ENCODE peak calls at places on chromosomes 2 and 18, in five cellular contexts. K is GM10248, W is SK-N-SH, A is HFFc6, R is fibroblast of lung. X is an unnamed sample.

GRCh38 chr2:139353874-139354273 is 573.7 kb upstream of the NXPH2 start:
- DNase-seq in K (no peak), R (no peak), W (peak; percentile 3), A (no peak), X (no peak)

GRCh38 chr2:26636935-26637334 is 4.2 kb downstream of the CIB4 start:
- DNase-seq in W (no peak), R (no peak), K (no peak), A (no peak), X (no peak)

GRCh38 chr2:79162132-79162531 is 2.6 kb upstream of the REG3A start:
- DNase-seq in K (no peak), R (no peak), W (no peak), A (no peak), X (no peak)

GRCh38 chr2:100818606-100819364 is 1.2 kb upstream of the NPAS2 start:
- DNase-seq in A (peak; percentile 52), R (peak; percentile 91), K (peak; percentile 22), W (peak; percentile 66), X (peak; percentile 74)

GRCh38 chr2:212940816-212941215 is 210.6 kb downstream of the IKZF2 start:
- DNase-seq in R (peak; percentile 60), K (no peak), A (no peak), W (no peak), X (no peak)

GRCh38 chr18:77022116-77022515 is 110.5 kb downstream of the MBP start:
- DNase-seq in K (no peak), W (no peak), R (no peak), A (no peak), X (no peak)

GRCh38 chr2:241941691-241942301 is 72.3 kb downstream of the RTP5 start:
- DNase-seq in W (no peak), A (no peak), R (no peak), K (no peak), X (peak; percentile 55)

GRCh38 chr18:12011962-12012549 is 30.7 kb downstream of the IMPA2 start:
- DNase-seq in K (no peak), A (no peak), W (no peak), R (peak; percentile 79), X (no peak)

GRCh38 chr2:151782378-151783132 is 45.7 kb downstream of the ARL5A start:
- DNase-seq in W (no peak), A (no peak), K (no peak), R (no peak), X (no peak)

GRCh38 chr2:153477641-153478288 is 797 bp downstream of the RPRM start:
- DNase-seq in W (peak; percentile 25), A (no peak), R (no peak), K (peak; percentile 17), X (no peak)

GRCh38 chr2:133674433-133675331 is 106.4 kb upstream of the NCKAP5 start:
- DNase-seq in R (peak; percentile 90), W (no peak), K (no peak), A (peak; percentile 75), X (no peak)

GRCh38 chr2:99940963-99941362 is 201.4 kb downstream of the AFF3 start:
- DNase-seq in R (peak; percentile 42), W (no peak), K (no peak), A (no peak), X (no peak)

GRCh38 chr2:54675738-54676137 is 47.7 kb upstream of the EML6 start:
- DNase-seq in A (no peak), R (no peak), K (no peak), W (no peak), X (no peak)

GRCh38 chr2:94870392-94871225 is 621 bp upstream of the TEKT4 start:
- DNase-seq in W (peak; percentile 45), R (no peak), K (no peak), A (no peak), X (peak; percentile 70)

GRCh38 chr2:177893880-177894279 is 178.7 kb downstream of the PDE11A start:
- DNase-seq in R (no peak), W (no peak), A (no peak), K (no peak), X (no peak)

GRCh38 chr18:51655327-51655698 is 457.8 kb upstream of the MEX3C start:
- DNase-seq in K (peak; percentile 53), A (no peak), R (no peak), W (no peak), X (no peak)

GRCh38 chr2:27379840-27380625 is 501 bp downstream of the ZNF513 start:
- DNase-seq in A (peak; percentile 33), R (peak; percentile 59), K (no peak), W (peak; percentile 47), X (no peak)

GRCh38 chr2:226184940-226185575 is 614.6 kb downstream of the IRS1 start:
- DNase-seq in R (peak; percentile 79), K (no peak), A (peak; percentile 2), W (no peak), X (no peak)

GRCh38 chr2:106160786-106161261 is 33.3 kb downstream of the UXS1 start:
- DNase-seq in K (no peak), A (no peak), W (no peak), R (no peak), X (no peak)

GRCh38 chr2:8031370-8031769 is 650.5 kb upstream of the ID2 start:
- DNase-seq in R (no peak), A (no peak), K (no peak), W (no peak), X (no peak)

GRCh38 chr18:43539862-43540261 is 262.6 kb upstream of the SYT4 start:
- DNase-seq in A (no peak), W (no peak), K (no peak), R (no peak), X (no peak)

GRCh38 chr18:51028201-51028805 is 1.7 kb upstream of the SMAD4 start:
- DNase-seq in A (peak; percentile 28), W (no peak), K (peak; percentile 20), R (peak; percentile 29), X (no peak)

GRCh38 chr18:54932472-54932871 is 26.8 kb downstream of the CCDC68 start:
- DNase-seq in W (no peak), R (no peak), A (no peak), K (no peak), X (no peak)

GRCh38 chr2:23363268-23363667 is 21.7 kb upstream of the KLHL29 start:
- DNase-seq in K (no peak), A (no peak), W (no peak), R (no peak), X (no peak)

GRCh38 chr2:23361185-23361584 is 23.8 kb upstream of the KLHL29 start:
- DNase-seq in W (no peak), K (no peak), R (no peak), A (peak; percentile 54), X (no peak)

GRCh38 chr2:23363831-23364230 is 21.1 kb upstream of the KLHL29 start:
- DNase-seq in A (peak; percentile 60), R (no peak), W (peak; percentile 44), K (no peak), X (no peak)

GRCh38 chr2:23359631-23360567 is 25.1 kb upstream of the KLHL29 start:
- DNase-seq in A (no peak), W (no peak), K (no peak), R (no peak), X (no peak)

DNA sequence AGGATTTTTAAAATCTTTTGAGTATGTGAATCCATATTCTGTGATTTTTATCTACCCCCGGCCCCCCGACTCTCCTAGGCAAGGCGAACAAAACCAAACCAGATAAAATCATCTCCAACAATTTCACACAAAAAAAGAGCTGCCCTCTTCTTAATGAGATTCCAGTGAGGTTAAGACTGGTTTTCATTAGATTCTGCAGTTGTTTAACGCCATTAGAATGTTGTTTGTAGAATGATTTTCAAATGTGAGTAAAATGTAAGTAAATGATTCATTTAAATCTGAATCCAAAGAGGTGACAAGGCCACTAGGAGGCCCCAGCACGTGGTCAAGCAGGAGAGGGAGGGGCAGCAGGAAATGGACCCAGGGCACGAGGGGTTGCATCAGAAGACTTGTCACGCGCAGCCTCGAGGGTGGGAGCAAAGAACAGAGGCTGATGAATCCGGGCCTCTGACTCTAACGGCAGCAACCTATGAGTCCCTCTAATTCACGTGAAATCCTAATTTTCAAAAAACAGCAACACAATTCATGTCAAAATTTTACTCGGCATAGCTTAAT is 24.3 kb upstream of the KLHL29 start:
- DNase-seq in K (no peak), R (peak; percentile 58), A (peak; percentile 72), W (peak; percentile 37), X (no peak)
- TF ChIP-seq CTCF in K (no peak), R (peak; percentile 13), A (peak; percentile 53), W (no peak), X (no peak)

DNA sequence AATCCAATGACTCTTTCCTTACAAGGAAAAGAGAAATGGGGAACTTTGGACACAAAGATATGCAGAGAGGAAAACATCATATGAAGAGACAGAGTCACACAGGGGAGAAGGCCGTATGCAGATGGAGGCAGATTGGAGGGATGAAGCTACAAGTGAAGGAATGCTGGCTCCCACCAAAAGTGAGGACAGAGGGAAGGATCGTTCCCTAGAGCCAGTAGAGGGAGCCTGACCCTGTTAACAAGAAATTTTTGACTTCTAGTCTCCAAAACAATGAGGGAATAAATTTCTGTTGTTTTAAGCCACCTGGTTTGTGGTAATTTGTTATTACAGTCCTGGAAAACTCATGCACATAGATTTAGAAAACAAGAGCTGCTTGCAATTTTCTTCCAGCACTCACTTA is 169.3 kb downstream of the PMAIP1 start:
- DNase-seq in A (no peak), K (no peak), W (no peak), R (no peak), X (no peak)
- TF ChIP-seq CTCF in A (peak; percentile 40), K (no peak), W (peak; percentile 23), R (peak; percentile 29), X (no peak)

DNA sequence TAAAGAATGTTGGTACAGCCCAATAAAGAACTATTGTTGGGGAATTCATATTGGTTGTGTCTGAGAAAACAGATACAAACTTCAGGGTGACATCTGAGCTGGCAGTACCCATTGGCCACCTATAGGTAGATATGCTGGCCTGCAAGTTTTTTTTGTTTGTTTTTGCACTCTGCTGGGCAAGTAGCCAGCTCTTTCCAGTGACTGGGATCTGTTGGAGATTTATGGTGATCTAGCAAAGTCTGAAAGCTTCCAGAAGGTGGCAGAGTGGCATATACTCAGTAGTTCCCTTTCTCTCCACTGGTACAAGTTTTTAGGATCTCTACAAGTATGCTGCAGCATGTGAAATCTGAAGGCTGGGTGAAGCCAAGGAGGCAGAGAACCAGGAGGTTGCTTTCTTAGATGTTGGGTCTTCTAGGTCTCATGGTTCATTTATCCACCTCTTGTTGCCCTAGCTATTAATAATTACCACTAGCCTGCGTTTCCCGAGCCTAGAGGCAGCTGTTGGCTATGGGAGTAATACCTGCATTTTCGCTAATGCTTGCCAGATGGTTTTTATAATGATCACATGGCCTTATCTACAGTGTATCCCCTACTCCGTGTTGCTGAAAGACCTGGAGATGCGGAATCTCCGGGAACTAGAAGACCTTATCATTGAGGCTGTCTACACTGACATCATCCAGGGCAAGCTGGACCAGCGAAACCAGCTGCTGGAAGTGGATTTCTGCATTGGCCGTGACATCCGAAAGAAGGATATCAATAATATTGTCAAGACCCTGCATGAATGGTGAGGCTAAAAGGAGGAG is 9.5 kb downstream of the COPS7B start:
- DNase-seq in R (peak; percentile 69), W (peak; percentile 78), K (no peak), A (peak; percentile 93), X (no peak)
- TF ChIP-seq CTCF in R (peak; percentile 34), W (peak; percentile 63), K (no peak), A (peak; percentile 83), X (peak; percentile 55)

DNA sequence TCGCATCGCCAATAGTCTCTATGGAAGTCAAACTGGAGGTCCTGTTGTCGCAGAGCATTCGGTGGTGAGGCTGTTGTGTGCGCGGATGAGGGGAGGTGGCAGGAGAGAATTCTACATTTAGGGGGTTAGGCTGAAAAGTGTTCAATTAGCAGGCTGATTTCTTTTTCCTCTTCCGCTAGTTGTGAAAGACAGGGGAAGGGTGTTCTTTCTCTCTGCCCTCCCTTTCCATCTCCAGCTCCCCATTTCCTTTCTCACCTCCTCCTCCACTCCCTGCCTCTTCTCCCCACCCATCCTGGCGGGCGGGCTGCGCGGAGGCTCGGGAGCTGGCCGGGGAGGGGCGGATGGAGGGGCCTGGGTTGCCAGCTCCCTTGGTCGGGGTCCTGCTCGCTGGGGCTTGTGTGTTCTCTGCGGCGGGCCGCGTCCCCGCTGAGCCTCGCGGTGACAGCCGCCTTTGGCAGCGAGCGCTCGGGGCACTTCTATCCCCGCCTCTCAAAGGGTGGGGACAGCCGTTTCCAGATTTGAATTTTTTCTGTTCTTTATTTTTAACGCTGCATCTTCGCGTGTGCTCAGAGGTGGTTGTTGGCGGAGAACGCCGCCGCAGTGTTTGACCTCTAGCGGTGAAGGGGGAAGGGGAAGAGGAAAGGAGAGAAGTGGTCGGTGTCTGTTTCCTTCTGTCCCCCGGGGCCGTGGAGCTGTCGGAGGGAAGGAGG is 3.6 kb downstream of the SOX11 start:
- DNase-seq in K (no peak), W (peak; percentile 80), A (no peak), R (peak; percentile 73), X (peak; percentile 71)
- TF ChIP-seq CTCF in K (no peak), W (peak; percentile 21), A (no peak), R (no peak), X (peak; percentile 20)